ENCODE peak calls at places on chromosomes 1 and 21, in six cellular contexts. G is GM23248, C is brain microvascular endothelial cell, R is left lung, W is MG63, K is neural progenitor cell. U is an unnamed sample. For H3K36me3, the result is how much of the 10 kb centered on the place peaks cover.

GRCh38 chr1:5758859-5759578 is 233.2 kb downstream of the NPHP4 start:
- DNase-seq in G (no peak), C (no peak), R (peak), W (no peak), K (no peak), U (no peak)

GRCh38 chr1:104780470-104781078 is 1030.9 kb downstream of the AMY1C start:
- DNase-seq in G (peak), C (peak), R (no peak), W (no peak), K (peak), U (no peak)

GRCh38 chr1:66282343-66282852 is 251.6 kb upstream of the SGIP1 start:
- DNase-seq in G (peak), C (peak), R (no peak), W (peak), K (no peak), U (no peak)

GRCh38 chr1:218374401-218374848 is 29.3 kb downstream of the TGFB2 start:
- DNase-seq in G (peak), C (no peak), R (no peak), W (no peak), K (no peak), U (no peak)

GRCh38 chr1:29431138-29431537 is 194.8 kb downstream of the PTPRU start:
- DNase-seq in G (no peak), C (no peak), R (no peak), W (no peak), K (no peak), U (no peak)

GRCh38 chr1:77084457-77084856 is 134.8 kb downstream of the PIGK start:
- DNase-seq in G (no peak), C (no peak), R (no peak), W (no peak), K (no peak), U (no peak)

GRCh38 chr1:24909388-24909898 is 20.6 kb downstream of the RUNX3 start:
- DNase-seq in G (peak), C (peak), R (peak), W (no peak), K (peak), U (no peak)

GRCh38 chr1:42145190-42145716 is 8.0 kb upstream of the GUCA2B start:
- DNase-seq in G (no peak), C (no peak), R (no peak), W (no peak), K (no peak), U (no peak)

GRCh38 chr1:202671388-202671787 is 38.9 kb downstream of the SYT2 start:
- DNase-seq in G (peak), C (no peak), R (no peak), W (peak), K (no peak), U (no peak)

GRCh38 chr1:82001345-82001744 is 200.6 kb downstream of the ADGRL2 start:
- DNase-seq in G (no peak), C (no peak), R (no peak), W (no peak), K (peak), U (no peak)

GRCh38 chr1:156150107-156151000 is 3.0 kb upstream of the SEMA4A start:
- DNase-seq in G (no peak), C (no peak), R (no peak), W (no peak), K (no peak), U (no peak)

GRCh38 chr1:228737613-228738012 is 2.3 kb downstream of the RHOU start:
- DNase-seq in G (no peak), C (no peak), R (no peak), W (no peak), K (no peak), U (no peak)

GRCh38 chr1:182181167-182181572 is 119.7 kb upstream of the ZNF648 start:
- DNase-seq in G (no peak), C (no peak), R (no peak), W (no peak), K (no peak), U (no peak)

GRCh38 chr1:223844962-223845809 is 561 bp downstream of the TP53BP2 start:
- DNase-seq in G (peak), C (peak), R (no peak), W (peak), K (peak), U (peak)

GRCh38 chr1:175877939-175878730 is 134.7 kb upstream of the TNR start:
- DNase-seq in G (peak), C (no peak), R (no peak), W (peak), K (no peak), U (no peak)

GRCh38 chr1:31460027-31460426 is 47.0 kb downstream of the SERINC2 start:
- DNase-seq in G (peak), C (no peak), R (no peak), W (no peak), K (peak), U (no peak)

GRCh38 chr1:225250432-225250831 is 177.4 kb downstream of the LBR start:
- DNase-seq in G (no peak), C (no peak), R (no peak), W (no peak), K (no peak), U (no peak)

GRCh38 chr1:28208818-28209441 is 23.9 kb downstream of the DNAJC8 start:
- DNase-seq in G (peak), C (peak), R (no peak), W (peak), K (peak), U (peak)

GRCh38 chr1:183331095-183331742 is 87.0 kb downstream of the NMNAT2 start:
- DNase-seq in G (peak), C (no peak), R (no peak), W (no peak), K (peak), U (no peak)

GRCh38 chr21:41254090-41254700 is 62.4 kb upstream of the FAM3B start:
- DNase-seq in G (peak), C (no peak), R (no peak), W (no peak), K (no peak), U (no peak)

GRCh38 chr21:41256771-41257702 is 59.6 kb upstream of the FAM3B start:
- DNase-seq in G (no peak), C (no peak), R (no peak), W (no peak), K (no peak), U (no peak)

GRCh38 chr21:41258617-41259016 is 58.0 kb upstream of the FAM3B start:
- DNase-seq in G (no peak), C (no peak), R (no peak), W (no peak), K (no peak), U (no peak)

GRCh38 chr21:41251961-41252642 is 64.5 kb upstream of the FAM3B start:
- DNase-seq in G (peak), C (peak), R (no peak), W (no peak), K (no peak), U (no peak)

DNA sequence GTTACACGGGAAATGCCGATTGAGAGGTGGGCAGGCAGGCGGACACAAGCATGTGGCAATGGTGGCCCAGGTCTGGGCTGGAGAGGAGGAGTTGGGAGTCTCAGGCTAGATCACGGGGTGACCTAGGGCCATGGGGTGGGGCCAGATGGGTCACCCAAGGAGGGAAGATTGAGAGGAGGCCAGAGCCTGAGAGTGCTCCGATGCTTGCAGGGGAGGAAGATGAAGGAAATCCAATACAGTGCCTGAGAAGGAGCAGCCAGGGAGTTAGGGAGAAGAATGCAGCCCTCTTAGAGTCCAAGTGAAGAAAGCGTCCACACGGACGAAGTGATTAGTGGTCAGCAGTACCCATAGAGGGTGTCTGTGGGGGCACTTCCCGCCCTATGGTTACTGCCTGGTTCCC is 61.4 kb upstream of the FAM3B start:
- DNase-seq in G (no peak), C (no peak), R (no peak), W (no peak), K (no peak), U (no peak)
- H3K36me3 ChIP-seq in G (under half), C (under half), R (under half), W (half or more), K (under half), U (under half)

GRCh38 chr1:44297695-44298400 is 57.2 kb downstream of the ERI3 start:
- DNase-seq in G (no peak), C (no peak), R (no peak), W (no peak), K (no peak), U (no peak)

GRCh38 chr1:44294588-44295007 is 60.5 kb downstream of the ERI3 start:
- DNase-seq in G (peak), C (peak), R (no peak), W (peak), K (peak), U (no peak)

GRCh38 chr1:44293761-44294315 is 61.2 kb downstream of the ERI3 start:
- DNase-seq in G (no peak), C (no peak), R (no peak), W (peak), K (no peak), U (no peak)

GRCh38 chr1:44296067-44296466 is 59.0 kb downstream of the ERI3 start:
- DNase-seq in G (no peak), C (no peak), R (no peak), W (no peak), K (no peak), U (no peak)

GRCh38 chr1:44296794-44297193 is 58.3 kb downstream of the ERI3 start:
- DNase-seq in G (no peak), C (no peak), R (no peak), W (no peak), K (no peak), U (no peak)
- H3K36me3 ChIP-seq in G (under half), C (under half), R (under half), W (under half), K (under half), U (under half)

DNA sequence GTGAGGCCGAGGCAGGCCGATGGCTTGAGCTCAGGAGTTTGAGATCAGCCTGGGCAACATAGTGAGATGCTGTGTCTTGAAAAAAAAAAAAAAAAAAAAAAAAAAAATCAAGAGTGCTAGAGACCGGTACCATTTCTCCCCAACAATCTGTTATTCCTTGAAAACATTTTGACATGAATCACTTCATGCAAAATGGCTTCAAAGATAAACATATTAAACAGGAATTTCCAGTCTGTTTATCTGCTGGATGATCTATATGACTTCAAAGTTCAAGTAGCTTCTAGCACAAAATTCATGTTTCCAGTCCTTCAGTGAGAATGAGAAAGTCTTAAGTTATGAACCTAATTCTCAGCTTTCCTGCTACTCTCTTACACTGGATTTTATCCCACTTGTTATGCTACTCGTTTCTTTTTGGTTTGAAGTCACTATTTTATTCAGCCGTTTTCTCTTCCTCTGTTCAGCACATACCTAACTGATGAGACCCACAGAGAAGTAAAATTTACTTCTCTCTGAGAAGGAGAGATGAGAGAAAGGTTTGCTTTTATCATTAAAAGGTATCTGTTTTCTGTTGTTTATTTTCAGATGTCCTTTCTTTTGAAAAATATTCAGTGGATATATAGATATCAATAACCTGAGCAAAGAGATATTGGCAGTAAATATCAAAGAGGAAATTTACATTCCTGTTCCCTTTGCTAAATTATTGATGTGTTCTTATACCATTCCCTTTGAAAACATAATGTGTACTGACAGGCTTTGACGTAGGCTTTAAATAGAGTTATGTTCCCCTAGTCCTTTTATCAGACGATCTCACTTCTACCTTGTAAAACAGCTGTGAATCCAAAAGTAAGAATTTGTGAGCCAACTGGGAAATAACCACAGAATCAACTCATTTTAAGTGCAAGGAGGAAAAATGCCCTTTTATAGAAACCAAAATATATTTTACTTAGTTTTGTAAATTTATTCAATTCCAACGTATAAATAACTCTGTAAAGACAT is 38.2 kb downstream of the CD46 start:
- DNase-seq in G (peak), C (no peak), R (no peak), W (no peak), K (no peak), U (no peak)
- H3K36me3 ChIP-seq in G (under half), C (under half), R (half or more), W (under half), K (under half), U (under half)

GRCh38 chr21:10539956-10540355 is 18.6 kb downstream of the TPTE start:
- DNase-seq in G (no peak), C (no peak), R (no peak), W (no peak), K (no peak), U (no peak)
- H3K36me3 ChIP-seq in G (under half), C (under half), R (under half), W (under half), K (under half), U (under half)

DNA sequence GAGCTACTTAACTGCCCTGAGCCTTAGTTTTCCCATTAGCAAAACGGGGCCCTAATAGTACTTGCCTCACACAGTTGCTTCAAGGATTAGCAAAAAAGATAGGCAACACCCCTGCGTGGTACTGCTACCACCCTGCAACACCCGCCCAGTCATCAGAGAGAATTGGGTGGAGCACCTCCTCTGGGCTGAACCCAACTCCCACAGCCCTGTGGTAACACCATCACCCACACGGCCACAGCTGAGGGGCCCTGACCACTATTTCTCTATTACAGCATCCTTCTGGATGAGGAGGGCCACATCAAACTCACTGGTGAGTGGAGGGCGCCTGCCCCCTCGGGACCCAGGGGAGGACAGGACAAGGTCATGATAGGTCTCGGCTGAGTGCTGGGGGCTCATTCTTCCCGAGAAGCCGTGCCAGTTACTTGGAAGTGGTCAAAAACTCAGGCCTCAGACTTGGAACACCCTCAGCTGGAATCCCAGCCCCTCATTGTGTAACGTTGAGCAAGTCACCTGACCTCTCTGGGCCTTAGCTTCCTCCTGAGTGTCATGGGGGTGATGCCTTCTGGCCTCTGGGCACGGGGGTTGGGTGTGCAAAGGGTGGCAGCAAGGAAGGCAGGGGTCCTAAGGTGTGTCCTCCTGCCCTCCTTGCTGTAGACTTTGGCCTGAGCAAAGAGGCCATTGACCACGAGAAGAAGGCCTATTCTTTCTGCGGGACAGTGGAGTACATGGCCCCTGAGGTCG is 24.6 kb downstream of the RPS6KA1 start:
- DNase-seq in G (no peak), C (no peak), R (no peak), W (no peak), K (no peak), U (no peak)
- H3K36me3 ChIP-seq in G (under half), C (under half), R (half or more), W (under half), K (under half), U (under half)

U was measured in SJSA1.